ENCODE peak calls at places on chromosomes 2 and 18, in eight cellular contexts. T is cardiac septum; U is progenitor cell of endocrine pancreas; V is T follicular helper cell; N is G401; C is activated T-helper 2 cell treated with anti-CD3 and anti-CD28 coated beads, Interferon-gamma antibody, Interleukin-2, Interleukin-4, amounts not matched to agents 10 μg/mL and 5 μg/mL and 100 μg/mL, durations not matched to agents 14 hours and 24 hours and 36 hours; A is ureter; Z is Kasumi-1. S is an unnamed sample.

GRCh38 chr2:149059822-149060221 is 21.3 kb downstream of the LYPD6B start:
- DNase-seq in T (no peak), U (no peak), V (no peak), N (no peak), C (no peak), A (no peak), Z (no peak), S (no peak)

GRCh38 chr18:49172246-49172645 is 221.5 kb upstream of the SMAD7 start:
- DNase-seq in T (no peak), U (no peak), V (no peak), N (no peak), C (no peak), A (no peak), Z (no peak), S (no peak)

GRCh38 chr2:156125018-156125417 is 207.5 kb downstream of the NR4A2 start:
- DNase-seq in T (no peak), U (no peak), V (no peak), N (no peak), C (no peak), A (no peak), Z (no peak), S (no peak)

GRCh38 chr2:120929829-120930228 is 194.2 kb downstream of the GLI2 start:
- DNase-seq in T (no peak), U (no peak), V (no peak), N (no peak), C (no peak), A (no peak), Z (no peak), S (no peak)

GRCh38 chr2:75595541-75596395 is 35.0 kb upstream of the EVA1A start:
- DNase-seq in T (no peak), U (no peak), V (no peak), N (no peak), C (no peak), A (no peak), Z (no peak), S (no peak)

GRCh38 chr2:55511508-55512124 is 7.9 kb upstream of the CFAP36 start:
- DNase-seq in T (no peak), U (no peak), V (no peak), N (peak; percentile 40), C (no peak), A (no peak), Z (peak; percentile 32), S (no peak)

GRCh38 chr18:58866261-58867232 is 1.9 kb downstream of the ZNF532 start:
- DNase-seq in T (no peak), U (no peak), V (no peak), N (peak; percentile 68), C (no peak), A (no peak), Z (no peak), S (no peak)

GRCh38 chr2:160324161-160324768 is 124.2 kb upstream of the ITGB6 start:
- DNase-seq in T (no peak), U (no peak), V (peak; percentile 18), N (no peak), C (no peak), A (peak; percentile 52), Z (peak; percentile 60), S (no peak)

GRCh38 chr2:65287364-65287763 is 59.7 kb downstream of the ACTR2 start:
- DNase-seq in T (no peak), U (no peak), V (no peak), N (no peak), C (no peak), A (no peak), Z (no peak), S (no peak)

GRCh38 chr2:161379740-161380139 is 36.4 kb upstream of the TBR1 start:
- DNase-seq in T (no peak), U (no peak), V (no peak), N (peak; percentile 52), C (no peak), A (no peak), Z (no peak), S (no peak)

GRCh38 chr18:48075707-48076093 is 145.2 kb upstream of the SMAD2 start:
- DNase-seq in T (no peak), U (no peak), V (no peak), N (no peak), C (no peak), A (no peak), Z (no peak), S (peak; percentile 51)

GRCh38 chr2:206799083-206799482 is 33.7 kb downstream of the FASTKD2 start:
- DNase-seq in T (no peak), U (no peak), V (no peak), N (no peak), C (no peak), A (no peak), Z (no peak), S (no peak)

GRCh38 chr18:23141022-23141999 is 6.0 kb downstream of the CABLES1 start:
- DNase-seq in T (no peak), U (no peak), V (no peak), N (no peak), C (no peak), A (no peak), Z (no peak), S (no peak)

GRCh38 chr2:127419448-127420038 is 1.3 kb downstream of the PROC start:
- DNase-seq in T (no peak), U (no peak), V (no peak), N (no peak), C (no peak), A (no peak), Z (no peak), S (peak; percentile 59)

GRCh38 chr2:38526195-38526594 is 76.5 kb downstream of the HNRNPLL start:
- DNase-seq in T (no peak), U (no peak), V (no peak), N (peak; percentile 29), C (no peak), A (no peak), Z (no peak), S (no peak)

GRCh38 chr2:221372156-221372870 is 199.8 kb downstream of the EPHA4 start:
- DNase-seq in T (no peak), U (no peak), V (no peak), N (no peak), C (no peak), A (no peak), Z (no peak), S (no peak)

GRCh38 chr2:145484443-145485086 is 964.6 kb upstream of the ZEB2 start:
- DNase-seq in T (no peak), U (no peak), V (no peak), N (no peak), C (no peak), A (no peak), Z (peak; percentile 38), S (no peak)

GRCh38 chr2:227774011-227774624 is 28.4 kb downstream of the SCYGR8 start:
- DNase-seq in T (no peak), U (no peak), V (no peak), N (no peak), C (no peak), A (no peak), Z (no peak), S (no peak)

GRCh38 chr2:214519258-214519818 is 108.5 kb downstream of the VWC2L start:
- DNase-seq in T (no peak), U (no peak), V (no peak), N (no peak), C (no peak), A (no peak), Z (no peak), S (no peak)

GRCh38 chr2:226913641-226914040 is 77.8 kb downstream of the RHBDD1 start:
- DNase-seq in T (no peak), U (no peak), V (no peak), N (no peak), C (no peak), A (no peak), Z (no peak), S (no peak)

GRCh38 chr2:157559061-157559460 is 69.6 kb downstream of the ACVR1C start:
- DNase-seq in T (no peak), U (no peak), V (no peak), N (no peak), C (no peak), A (no peak), Z (no peak), S (no peak)

GRCh38 chr2:240021488-240022104 is 3.5 kb downstream of the NDUFA10 start:
- DNase-seq in T (no peak), U (peak; percentile 75), V (peak; percentile 55), N (peak; percentile 77), C (peak; percentile 48), A (no peak), Z (peak; percentile 38), S (no peak)

S was measured in mesenteric fat pad.